ENCODE peak calls at places on chromosome 14, in eight cellular contexts. One of them, this sample, is unnamed.

GRCh38 chr14:91108941-91109611 is 4.8 kb upstream of the DGLUCY start:
- DNase-seq in neural progenitor cell: no peak
- DNase-seq in lung microvascular endothelial cell: peak
- DNase-seq in astrocyte: no peak
- DNase-seq in GM20000: peak
- DNase-seq in left ventricle myocardium inferior: no peak
- DNase-seq in hepatic stellate cell: peak
- DNase-seq in A549: no peak
- DNase-seq in this sample: no peak

GRCh38 chr14:74834682-74835392 is 41.1 kb downstream of the PROX2 start:
- DNase-seq in A549: no peak
- DNase-seq in lung microvascular endothelial cell: no peak
- DNase-seq in neural progenitor cell: no peak
- DNase-seq in hepatic stellate cell: no peak
- DNase-seq in GM20000: no peak
- DNase-seq in left ventricle myocardium inferior: no peak
- DNase-seq in astrocyte: peak
- DNase-seq in this sample: no peak

GRCh38 chr14:26597136-26598080 is at the start of gene NOVA1:
- DNase-seq in neural progenitor cell: peak
- DNase-seq in A549: peak
- DNase-seq in GM20000: no peak
- DNase-seq in hepatic stellate cell: peak
- DNase-seq in astrocyte: peak
- DNase-seq in left ventricle myocardium inferior: peak
- DNase-seq in lung microvascular endothelial cell: no peak
- DNase-seq in this sample: no peak

GRCh38 chr14:58864751-58865519 is 227.2 kb downstream of the DACT1 start:
- DNase-seq in lung microvascular endothelial cell: no peak
- DNase-seq in astrocyte: peak
- DNase-seq in A549: no peak
- DNase-seq in left ventricle myocardium inferior: no peak
- DNase-seq in GM20000: no peak
- DNase-seq in hepatic stellate cell: no peak
- DNase-seq in neural progenitor cell: no peak
- DNase-seq in this sample: no peak

GRCh38 chr14:79415726-79416125 is 795.6 kb downstream of the DIO2 start:
- DNase-seq in GM20000: no peak
- DNase-seq in lung microvascular endothelial cell: no peak
- DNase-seq in left ventricle myocardium inferior: no peak
- DNase-seq in A549: no peak
- DNase-seq in hepatic stellate cell: no peak
- DNase-seq in astrocyte: peak
- DNase-seq in neural progenitor cell: no peak
- DNase-seq in this sample: no peak

GRCh38 chr14:75522224-75522764 is at the start of gene BATF:
- DNase-seq in A549: no peak
- DNase-seq in astrocyte: no peak
- DNase-seq in neural progenitor cell: no peak
- DNase-seq in left ventricle myocardium inferior: no peak
- DNase-seq in lung microvascular endothelial cell: no peak
- DNase-seq in hepatic stellate cell: no peak
- DNase-seq in GM20000: peak
- DNase-seq in this sample: peak

GRCh38 chr14:55267816-55268215 is 3.4 kb upstream of the FBXO34 start:
- DNase-seq in hepatic stellate cell: no peak
- DNase-seq in A549: no peak
- DNase-seq in GM20000: no peak
- DNase-seq in neural progenitor cell: no peak
- DNase-seq in lung microvascular endothelial cell: no peak
- DNase-seq in astrocyte: no peak
- DNase-seq in left ventricle myocardium inferior: no peak
- DNase-seq in this sample: no peak

GRCh38 chr14:99938376-99938775 is 126.8 kb upstream of the EVL start:
- DNase-seq in hepatic stellate cell: no peak
- DNase-seq in astrocyte: no peak
- DNase-seq in A549: no peak
- DNase-seq in lung microvascular endothelial cell: no peak
- DNase-seq in GM20000: no peak
- DNase-seq in neural progenitor cell: no peak
- DNase-seq in left ventricle myocardium inferior: no peak
- DNase-seq in this sample: no peak

GRCh38 chr14:56004807-56005579 is 113.2 kb upstream of the PELI2 start:
- DNase-seq in lung microvascular endothelial cell: no peak
- DNase-seq in left ventricle myocardium inferior: no peak
- DNase-seq in GM20000: peak
- DNase-seq in hepatic stellate cell: peak
- DNase-seq in astrocyte: peak
- DNase-seq in neural progenitor cell: peak
- DNase-seq in A549: peak
- DNase-seq in this sample: peak

GRCh38 chr14:20472566-20473206 is 3.5 kb downstream of the PNP start:
- DNase-seq in neural progenitor cell: no peak
- DNase-seq in hepatic stellate cell: no peak
- DNase-seq in left ventricle myocardium inferior: no peak
- DNase-seq in A549: no peak
- DNase-seq in GM20000: no peak
- DNase-seq in lung microvascular endothelial cell: no peak
- DNase-seq in astrocyte: no peak
- DNase-seq in this sample: no peak

This sample was measured in OCI-LY7.